ENCODE peak calls at places on chromosome 15, in five cellular contexts. B, Z, R, Q and S are unnamed samples.

GRCh38 chr15:80580107-80580506 is 115.0 kb upstream of the ABHD17C start:
- DNase-seq in B (no peak), R (no peak), Q (no peak), Z (no peak), S (peak; percentile 96)

GRCh38 chr15:58752716-58753115 is 3.2 kb upstream of the ADAM10 start:
- DNase-seq in Z (no peak), R (no peak), Q (no peak), B (no peak), S (no peak)

GRCh38 chr15:24848050-24848449 is 106.7 kb upstream of the SNRPN start:
- DNase-seq in Q (peak; percentile 63), Z (peak; percentile 75), R (no peak), B (no peak), S (peak; percentile 45)

GRCh38 chr15:101038327-101039003 is 119.3 kb downstream of the LRRK1 start:
- DNase-seq in Z (no peak), B (no peak), R (no peak), Q (no peak), S (no peak)

GRCh38 chr15:25058080-25058785 is 103.4 kb downstream of the SNRPN start:
- DNase-seq in Q (no peak), R (no peak), B (no peak), Z (no peak), S (no peak)

GRCh38 chr15:73485372-73485771 is 42.4 kb downstream of the REC114 start:
- DNase-seq in Z (no peak), R (no peak), B (no peak), Q (no peak), S (no peak)

GRCh38 chr15:82768414-82769081 is 37.3 kb downstream of the FSD2 start:
- DNase-seq in B (no peak), Q (no peak), R (no peak), Z (no peak), S (peak; percentile 45)

GRCh38 chr15:96349933-96350292 is 19.4 kb downstream of the NR2F2 start:
- DNase-seq in Z (peak; percentile 62), B (no peak), R (no peak), Q (no peak), S (no peak)

GRCh38 chr15:40929730-40930429 is 740 bp downstream of the DLL4 start:
- DNase-seq in Z (peak; percentile 91), B (no peak), R (no peak), Q (peak; percentile 79), S (peak; percentile 51)

GRCh38 chr15:57118013-57118799 is 199.8 kb downstream of the TCF12 start:
- DNase-seq in Z (no peak), R (peak; percentile 2), Q (no peak), B (peak; percentile 17), S (peak; percentile 48)

GRCh38 chr15:43958894-43959330 is 132.1 kb downstream of the WDR76 start:
- DNase-seq in B (no peak), R (peak; percentile 13), Z (peak; percentile 2), Q (no peak), S (peak; percentile 67)

GRCh38 chr15:37111427-37111717 is 11.0 kb upstream of the MEIS2 start:
- DNase-seq in B (no peak), R (no peak), Q (no peak), Z (no peak), S (no peak)
- H3K9ac ChIP-seq in B (no peak overlapping the region), R (no peak overlapping the region), Q (peak overlapping the region; percentile 100), Z (no peak overlapping the region), S (no peak overlapping the region)

DNA sequence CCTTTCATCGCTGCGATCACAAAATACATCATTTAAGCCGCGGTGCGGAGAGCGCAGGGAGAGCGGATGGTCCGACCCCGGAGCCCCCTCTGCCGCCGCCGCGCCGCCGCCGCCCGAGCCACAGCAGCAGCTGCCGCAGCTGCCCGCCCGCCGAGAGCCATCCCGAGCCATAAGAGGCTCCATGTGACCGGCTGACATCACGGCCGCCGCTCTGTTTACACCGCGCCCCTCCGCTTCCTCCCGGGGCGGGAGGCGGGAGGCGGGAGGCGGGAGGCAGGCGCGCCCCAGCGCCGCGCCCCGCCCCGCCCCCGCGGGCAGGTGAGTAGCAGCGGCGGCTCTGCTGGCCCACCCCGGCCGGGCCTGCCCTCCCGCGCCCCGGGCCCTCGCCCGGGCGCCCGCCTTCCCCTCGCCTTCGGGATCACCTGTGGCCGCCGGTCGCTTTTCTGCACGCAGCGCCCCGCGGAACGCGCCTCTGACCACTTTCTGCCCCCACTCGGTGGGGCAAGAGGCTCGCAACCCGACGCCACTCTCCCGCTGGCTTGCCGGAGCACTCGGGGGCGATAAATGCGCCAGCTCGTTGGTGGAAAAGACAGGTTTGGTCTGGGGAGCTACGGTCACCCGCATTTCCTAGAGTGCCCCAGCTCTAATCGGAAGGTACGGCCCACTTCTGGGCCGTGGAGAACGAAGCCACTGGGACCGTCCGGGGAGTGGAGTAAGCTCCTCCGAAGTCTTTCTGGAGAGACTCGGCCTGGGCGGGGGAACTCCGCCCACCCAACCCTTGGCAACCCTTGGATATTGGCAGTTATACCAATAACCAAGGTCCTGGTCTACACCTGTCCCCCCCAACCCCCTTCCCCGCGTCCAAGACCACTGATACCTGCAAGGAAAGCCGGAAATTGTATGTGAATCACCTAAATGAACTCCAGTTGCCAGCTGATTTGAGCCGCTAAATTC is 113.7 kb upstream of the ICE2 start:
- DNase-seq in B (peak; percentile 89), Z (peak; percentile 95), Q (peak; percentile 88), R (no peak), S (peak; percentile 46)
- TF ChIP-seq CTCF in B (peak; percentile 38), Z (peak; percentile 51), Q (no peak), R (no peak), S (no peak)

GRCh38 chr15:72198410-72199270 is 1.1 kb upstream of the GRAMD2A start:
- DNase-seq in B (no peak), Q (no peak), Z (no peak), R (no peak), S (no peak)
- TF ChIP-seq EZH2phosphoT487 in B (no peak), Q (no peak), Z (no peak), R (no peak), S (no peak)

GRCh38 chr15:68383161-68384074 is 48.5 kb downstream of the ITGA11 start:
- DNase-seq in B (peak; percentile 42), Q (peak; percentile 64), Z (peak; percentile 54), R (peak; percentile 36), S (peak; percentile 69)
- H3K9ac ChIP-seq in B (no peak overlapping the region), Q (peak overlapping the region; percentile 20), Z (no peak overlapping the region), R (no peak overlapping the region), S (no peak overlapping the region)

DNA sequence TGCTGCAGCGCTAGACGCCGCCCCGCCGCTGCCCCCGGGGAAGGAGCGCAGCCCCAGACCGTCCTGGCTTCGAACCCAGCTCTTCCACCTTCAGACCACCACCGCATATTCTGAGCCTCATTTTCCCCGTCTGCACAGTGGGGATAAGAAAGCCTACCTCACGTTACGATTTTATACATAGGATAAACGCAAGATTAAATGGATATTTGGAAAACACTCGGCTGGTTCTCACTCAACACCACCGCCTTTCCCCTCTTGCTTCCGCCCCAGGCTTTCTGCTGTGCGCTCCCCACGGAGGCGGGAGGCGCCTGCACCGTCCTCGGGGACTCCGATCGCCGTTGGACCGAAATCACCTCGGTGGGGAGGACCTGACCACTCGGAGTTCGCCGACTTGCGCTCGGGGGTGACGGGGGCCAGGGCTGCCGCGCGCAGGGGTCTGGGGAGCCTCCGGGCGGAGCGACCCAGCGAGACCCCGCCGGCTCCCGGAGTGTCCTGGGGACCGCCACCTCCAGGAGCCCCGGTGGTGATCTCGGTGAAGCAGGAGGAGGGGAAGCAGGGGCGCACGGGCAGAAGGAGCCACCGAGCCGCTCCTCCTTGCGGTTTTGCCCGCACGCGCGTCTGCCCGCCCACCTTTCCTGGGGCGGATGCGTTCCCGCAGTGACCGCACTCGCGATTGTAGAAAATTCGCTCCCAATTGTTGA is 4.0 kb downstream of the FBXL22 start:
- DNase-seq in Z (peak; percentile 59), Q (peak; percentile 77), R (no peak), B (peak; percentile 21), S (no peak)
- TF ChIP-seq CTCF in Z (peak; percentile 2), Q (peak; percentile 8), R (no peak), B (no peak), S (no peak)

GRCh38 chr15:64117759-64118487 is 22.1 kb downstream of the SNX1 start:
- DNase-seq in R (no peak), Q (no peak), B (no peak), Z (no peak), S (no peak)
- TF ChIP-seq EZH2phosphoT487 in R (no peak), Q (no peak), B (no peak), Z (no peak), S (no peak)

GRCh38 chr15:85687329-85687728 is 107.4 kb downstream of the KLHL25 start:
- DNase-seq in R (no peak), B (no peak), Z (no peak), Q (no peak), S (no peak)

GRCh38 chr15:85684174-85684710 is 110.5 kb downstream of the KLHL25 start:
- DNase-seq in Q (no peak), B (no peak), Z (no peak), R (no peak), S (no peak)

GRCh38 chr15:85688703-85689102 is 106.0 kb downstream of the KLHL25 start:
- DNase-seq in Z (no peak), B (peak; percentile 36), Q (no peak), R (no peak), S (no peak)

GRCh38 chr15:85681391-85681790 is 113.3 kb downstream of the KLHL25 start:
- DNase-seq in Z (no peak), R (no peak), Q (peak; percentile 49), B (no peak), S (no peak)

DNA sequence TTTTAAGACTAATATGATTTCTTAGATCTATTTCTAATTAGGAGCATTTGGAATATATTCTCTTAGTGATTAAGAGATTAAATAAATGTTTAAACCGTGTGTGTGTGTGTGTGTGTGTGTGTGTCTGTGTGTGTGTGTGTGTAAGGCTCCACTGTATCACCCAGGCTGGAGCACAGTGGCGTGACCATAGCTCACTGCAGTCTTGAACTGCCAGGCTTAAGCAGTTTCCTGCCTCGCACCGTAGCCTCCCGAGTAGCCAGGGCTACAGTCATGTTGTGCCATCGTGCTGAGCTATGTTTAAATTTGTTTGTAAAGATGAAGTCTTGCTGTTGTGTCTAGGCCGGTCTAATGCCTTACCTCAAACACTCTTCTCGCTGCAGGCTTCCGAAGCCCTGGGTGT is 109.4 kb downstream of the KLHL25 start:
- DNase-seq in Z (no peak), Q (no peak), R (no peak), B (no peak), S (no peak)
- H3K9ac ChIP-seq in Z (no peak overlapping the region), Q (no peak overlapping the region), R (no peak overlapping the region), B (no peak overlapping the region), S (no peak overlapping the region)